ENCODE peak calls at places on chromosomes 16 and 17, in four cellular contexts. One of them, this sample, is unnamed.

GRCh38 chr17:6556121-6557039 is at the start of gene PITPNM3:
- DNase-seq in GM13977: peak; percentile 51
- DNase-seq in colonic mucosa: peak; percentile 42
- DNase-seq in activated B cell treated with CpG ODN at 0.5 μM for 24 hours: no peak
- DNase-seq in this sample: no peak

GRCh38 chr17:66571745-66572144 is 263.2 kb upstream of the CACNG5 start:
- DNase-seq in GM13977: no peak
- DNase-seq in colonic mucosa: no peak
- DNase-seq in activated B cell treated with CpG ODN at 0.5 μM for 24 hours: no peak
- DNase-seq in this sample: no peak

GRCh38 chr16:2212362-2213324 is 2.0 kb upstream of the BRICD5 start:
- DNase-seq in GM13977: no peak
- DNase-seq in colonic mucosa: no peak
- DNase-seq in activated B cell treated with CpG ODN at 0.5 μM for 24 hours: no peak
- DNase-seq in this sample: no peak

GRCh38 chr16:70601576-70602575 is 44.5 kb upstream of the IL34 start:
- DNase-seq in GM13977: no peak
- DNase-seq in colonic mucosa: no peak
- DNase-seq in activated B cell treated with CpG ODN at 0.5 μM for 24 hours: no peak
- DNase-seq in this sample: no peak

GRCh38 chr17:36920032-36921000 is 17.0 kb upstream of the LHX1 start:
- DNase-seq in GM13977: no peak
- DNase-seq in colonic mucosa: no peak
- DNase-seq in activated B cell treated with CpG ODN at 0.5 μM for 24 hours: no peak
- DNase-seq in this sample: no peak

GRCh38 chr17:16120937-16121336 is 94.4 kb downstream of the NCOR1 start:
- DNase-seq in GM13977: no peak
- DNase-seq in colonic mucosa: no peak
- DNase-seq in activated B cell treated with CpG ODN at 0.5 μM for 24 hours: no peak
- DNase-seq in this sample: no peak

GRCh38 chr17:82808006-82808405 is 31.8 kb downstream of the ZNF750 start:
- DNase-seq in GM13977: no peak
- DNase-seq in colonic mucosa: no peak
- DNase-seq in activated B cell treated with CpG ODN at 0.5 μM for 24 hours: no peak
- DNase-seq in this sample: no peak

GRCh38 chr16:74455619-74456289 is 34.5 kb upstream of the CLEC18B start:
- DNase-seq in GM13977: no peak
- DNase-seq in colonic mucosa: no peak
- DNase-seq in activated B cell treated with CpG ODN at 0.5 μM for 24 hours: no peak
- DNase-seq in this sample: no peak

GRCh38 chr17:66782866-66783265 is 52.1 kb upstream of the CACNG5 start:
- DNase-seq in GM13977: no peak
- DNase-seq in colonic mucosa: no peak
- DNase-seq in activated B cell treated with CpG ODN at 0.5 μM for 24 hours: no peak
- DNase-seq in this sample: no peak

GRCh38 chr16:1371054-1371978 is 19.6 kb downstream of the GNPTG start:
- DNase-seq in GM13977: no peak
- DNase-seq in colonic mucosa: no peak
- DNase-seq in activated B cell treated with CpG ODN at 0.5 μM for 24 hours: no peak
- DNase-seq in this sample: no peak

GRCh38 chr17:71919181-71919580 is 201.6 kb upstream of the SOX9 start:
- DNase-seq in GM13977: no peak
- DNase-seq in colonic mucosa: no peak
- DNase-seq in activated B cell treated with CpG ODN at 0.5 μM for 24 hours: no peak
- DNase-seq in this sample: no peak

GRCh38 chr17:78924481-78925151 is 571 bp downstream of the TIMP2 start:
- DNase-seq in GM13977: no peak
- DNase-seq in colonic mucosa: peak; percentile 32
- DNase-seq in activated B cell treated with CpG ODN at 0.5 μM for 24 hours: no peak
- DNase-seq in this sample: no peak

GRCh38 chr17:78716814-78717393 is 65.2 kb downstream of the CYTH1 start:
- DNase-seq in GM13977: no peak
- DNase-seq in colonic mucosa: peak; percentile 83
- DNase-seq in activated B cell treated with CpG ODN at 0.5 μM for 24 hours: no peak
- DNase-seq in this sample: no peak

GRCh38 chr16:77793417-77793816 is 5.1 kb downstream of the VAT1L start:
- DNase-seq in GM13977: no peak
- DNase-seq in colonic mucosa: no peak
- DNase-seq in activated B cell treated with CpG ODN at 0.5 μM for 24 hours: no peak
- DNase-seq in this sample: no peak

GRCh38 chr16:55655709-55656694 is at the start of gene SLC6A2:
- DNase-seq in GM13977: peak; percentile 20
- DNase-seq in colonic mucosa: no peak
- DNase-seq in activated B cell treated with CpG ODN at 0.5 μM for 24 hours: no peak
- DNase-seq in this sample: no peak

GRCh38 chr16:88922114-88922825 is 54.7 kb downstream of the CBFA2T3 start:
- DNase-seq in GM13977: no peak
- DNase-seq in colonic mucosa: peak; percentile 86
- DNase-seq in activated B cell treated with CpG ODN at 0.5 μM for 24 hours: no peak
- DNase-seq in this sample: no peak

GRCh38 chr16:85181091-85181738 is 68.9 kb upstream of the CIBAR2 start:
- DNase-seq in GM13977: no peak
- DNase-seq in colonic mucosa: no peak
- DNase-seq in activated B cell treated with CpG ODN at 0.5 μM for 24 hours: no peak
- DNase-seq in this sample: no peak

GRCh38 chr17:37039269-37039668 is 90.5 kb downstream of the AATF start:
- DNase-seq in GM13977: no peak
- DNase-seq in colonic mucosa: no peak
- DNase-seq in activated B cell treated with CpG ODN at 0.5 μM for 24 hours: no peak
- DNase-seq in this sample: no peak

GRCh38 chr17:77072670-77073069 is 68.1 kb upstream of the SEC14L1 start:
- DNase-seq in GM13977: no peak
- DNase-seq in colonic mucosa: no peak
- DNase-seq in activated B cell treated with CpG ODN at 0.5 μM for 24 hours: no peak
- DNase-seq in this sample: no peak

GRCh38 chr17:44558349-44559287 is 1.3 kb downstream of the FZD2 start:
- DNase-seq in GM13977: no peak
- DNase-seq in colonic mucosa: no peak
- DNase-seq in activated B cell treated with CpG ODN at 0.5 μM for 24 hours: no peak
- DNase-seq in this sample: no peak

GRCh38 chr16:69831212-69832123 is 69.3 kb downstream of the WWP2 start:
- DNase-seq in GM13977: no peak
- DNase-seq in colonic mucosa: no peak
- DNase-seq in activated B cell treated with CpG ODN at 0.5 μM for 24 hours: no peak
- DNase-seq in this sample: no peak

GRCh38 chr16:50001144-50001543 is 23.9 kb upstream of the CNEP1R1 start:
- DNase-seq in GM13977: no peak
- DNase-seq in colonic mucosa: no peak
- DNase-seq in activated B cell treated with CpG ODN at 0.5 μM for 24 hours: no peak
- DNase-seq in this sample: no peak

GRCh38 chr17:82226170-82226808 is 2.6 kb upstream of the SLC16A3 start:
- DNase-seq in GM13977: no peak
- DNase-seq in colonic mucosa: no peak
- DNase-seq in activated B cell treated with CpG ODN at 0.5 μM for 24 hours: no peak
- DNase-seq in this sample: no peak

GRCh38 chr17:74870512-74870911 is 2.3 kb downstream of the FDXR start:
- DNase-seq in GM13977: no peak
- DNase-seq in colonic mucosa: no peak
- DNase-seq in activated B cell treated with CpG ODN at 0.5 μM for 24 hours: no peak
- DNase-seq in this sample: no peak

GRCh38 chr17:71484546-71484945 is 636.3 kb upstream of the SOX9 start:
- DNase-seq in GM13977: no peak
- DNase-seq in colonic mucosa: no peak
- DNase-seq in activated B cell treated with CpG ODN at 0.5 μM for 24 hours: no peak
- DNase-seq in this sample: no peak

GRCh38 chr17:80125656-80126448 is 21.1 kb downstream of the EIF4A3 start:
- DNase-seq in GM13977: no peak
- DNase-seq in colonic mucosa: no peak
- DNase-seq in activated B cell treated with CpG ODN at 0.5 μM for 24 hours: no peak
- DNase-seq in this sample: no peak

GRCh38 chr17:9108166-9108565 is 86.9 kb downstream of the NTN1 start:
- DNase-seq in GM13977: no peak
- DNase-seq in colonic mucosa: no peak
- DNase-seq in activated B cell treated with CpG ODN at 0.5 μM for 24 hours: no peak
- DNase-seq in this sample: no peak

GRCh38 chr17:4503283-4504005 is 4.8 kb downstream of the SPNS2 start:
- DNase-seq in GM13977: no peak
- DNase-seq in colonic mucosa: no peak
- DNase-seq in activated B cell treated with CpG ODN at 0.5 μM for 24 hours: no peak
- DNase-seq in this sample: no peak

GRCh38 chr16:54174201-54174600 is 112.4 kb downstream of the IRX3 start:
- DNase-seq in GM13977: no peak
- DNase-seq in colonic mucosa: no peak
- DNase-seq in activated B cell treated with CpG ODN at 0.5 μM for 24 hours: no peak
- DNase-seq in this sample: no peak

GRCh38 chr17:33072421-33073175 is 81.0 kb downstream of the SPACA3 start:
- DNase-seq in GM13977: no peak
- DNase-seq in colonic mucosa: no peak
- DNase-seq in activated B cell treated with CpG ODN at 0.5 μM for 24 hours: no peak
- DNase-seq in this sample: no peak

GRCh38 chr17:157901-158300 is 20.5 kb downstream of the SCGB1C2 start:
- DNase-seq in GM13977: no peak
- DNase-seq in colonic mucosa: no peak
- DNase-seq in activated B cell treated with CpG ODN at 0.5 μM for 24 hours: no peak
- DNase-seq in this sample: no peak

GRCh38 chr17:81832608-81833159 is 407 bp downstream of the MCRIP1 start:
- DNase-seq in GM13977: peak; percentile 66
- DNase-seq in colonic mucosa: peak; percentile 40
- DNase-seq in activated B cell treated with CpG ODN at 0.5 μM for 24 hours: no peak
- DNase-seq in this sample: peak; percentile 59

GRCh38 chr17:31594416-31594815 is 202.9 kb downstream of the RAB11FIP4 start:
- DNase-seq in GM13977: no peak
- DNase-seq in colonic mucosa: no peak
- DNase-seq in activated B cell treated with CpG ODN at 0.5 μM for 24 hours: no peak
- DNase-seq in this sample: no peak

GRCh38 chr17:76107507-76107906 is 3.9 kb upstream of the EXOC7 start:
- DNase-seq in GM13977: no peak
- DNase-seq in colonic mucosa: no peak
- DNase-seq in activated B cell treated with CpG ODN at 0.5 μM for 24 hours: no peak
- DNase-seq in this sample: no peak

GRCh38 chr17:17152385-17152784 is 53.7 kb downstream of the PLD6 start:
- DNase-seq in GM13977: no peak
- DNase-seq in colonic mucosa: no peak
- DNase-seq in activated B cell treated with CpG ODN at 0.5 μM for 24 hours: no peak
- DNase-seq in this sample: no peak

DNA sequence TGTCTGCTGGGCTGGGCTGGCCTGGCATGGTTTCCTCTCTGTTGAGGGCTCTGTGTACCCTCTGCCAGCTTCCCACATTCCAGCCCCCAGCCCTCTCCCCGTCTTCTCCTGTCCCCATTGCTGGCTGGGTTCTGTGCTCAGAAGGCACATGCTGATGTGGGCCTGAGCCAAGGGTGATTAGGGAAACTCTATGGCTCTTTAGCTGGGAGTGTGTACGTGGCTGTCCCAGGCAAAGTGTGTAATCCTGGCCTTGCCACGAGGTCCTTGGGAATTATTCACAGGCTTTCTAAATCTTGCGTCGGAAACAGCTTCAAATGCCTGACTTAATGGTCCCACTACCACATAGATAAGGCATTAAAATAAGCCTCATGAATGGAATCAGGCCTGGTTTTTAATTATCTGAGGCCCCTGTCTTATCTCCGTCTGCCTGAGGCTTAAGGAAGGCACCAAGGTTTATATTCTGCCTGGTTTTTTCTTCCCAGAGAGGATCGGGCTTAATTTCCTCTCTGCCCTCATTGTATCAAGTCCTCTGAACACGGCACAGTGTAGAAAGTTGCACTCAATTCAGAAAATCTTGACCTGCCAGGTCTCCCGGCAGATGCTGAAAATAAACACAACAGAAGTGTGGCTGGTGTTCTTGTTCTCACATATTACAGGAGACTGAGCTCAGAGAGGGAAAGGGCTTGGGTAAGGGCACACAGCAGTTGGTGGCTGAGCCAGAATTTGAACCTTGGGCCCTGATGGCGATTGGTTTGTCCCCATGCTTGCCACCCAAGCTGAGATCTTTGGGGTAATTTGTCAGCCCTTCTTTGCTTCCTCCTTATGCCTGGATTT is 52.9 kb upstream of the LGALS9 start:
- DNase-seq in GM13977: peak; percentile 48
- DNase-seq in colonic mucosa: no peak
- DNase-seq in activated B cell treated with CpG ODN at 0.5 μM for 24 hours: no peak
- DNase-seq in this sample: no peak
- TF ChIP-seq CTCF in GM13977: no peak
- TF ChIP-seq CTCF in colonic mucosa: no peak
- TF ChIP-seq CTCF in activated B cell treated with CpG ODN at 0.5 μM for 24 hours: no peak
- TF ChIP-seq CTCF in this sample: no peak

DNA sequence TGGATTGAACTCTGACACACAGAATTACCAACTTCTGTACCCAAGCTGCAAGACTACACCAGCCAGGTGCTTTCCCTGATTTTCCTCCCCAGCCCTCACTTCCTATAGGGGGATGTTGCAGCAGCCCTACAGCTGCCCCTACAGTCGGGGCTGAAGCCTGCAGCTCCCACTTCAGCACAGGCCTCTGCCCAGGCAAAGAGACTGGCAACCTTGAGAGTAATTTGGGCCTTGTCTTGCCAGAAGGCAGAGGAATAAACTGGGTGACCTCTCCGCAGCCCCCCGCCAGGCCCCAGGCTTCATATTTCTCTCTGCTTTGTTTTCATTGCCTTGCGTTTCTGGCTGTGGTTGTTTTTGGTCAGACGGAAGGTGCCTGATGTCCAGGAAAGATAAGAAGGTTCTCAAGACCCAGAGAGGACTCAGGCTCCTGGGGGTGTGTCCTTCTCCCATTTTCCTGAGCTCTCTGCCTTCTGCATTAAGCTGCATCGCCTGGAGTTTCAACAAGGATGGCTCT is 32.0 kb downstream of the SLC6A4 start:
- DNase-seq in GM13977: no peak
- DNase-seq in colonic mucosa: no peak
- DNase-seq in activated B cell treated with CpG ODN at 0.5 μM for 24 hours: no peak
- DNase-seq in this sample: no peak
- TF ChIP-seq CTCF in GM13977: peak; percentile 33
- TF ChIP-seq CTCF in colonic mucosa: no peak
- TF ChIP-seq CTCF in activated B cell treated with CpG ODN at 0.5 μM for 24 hours: no peak
- TF ChIP-seq CTCF in this sample: no peak

DNA sequence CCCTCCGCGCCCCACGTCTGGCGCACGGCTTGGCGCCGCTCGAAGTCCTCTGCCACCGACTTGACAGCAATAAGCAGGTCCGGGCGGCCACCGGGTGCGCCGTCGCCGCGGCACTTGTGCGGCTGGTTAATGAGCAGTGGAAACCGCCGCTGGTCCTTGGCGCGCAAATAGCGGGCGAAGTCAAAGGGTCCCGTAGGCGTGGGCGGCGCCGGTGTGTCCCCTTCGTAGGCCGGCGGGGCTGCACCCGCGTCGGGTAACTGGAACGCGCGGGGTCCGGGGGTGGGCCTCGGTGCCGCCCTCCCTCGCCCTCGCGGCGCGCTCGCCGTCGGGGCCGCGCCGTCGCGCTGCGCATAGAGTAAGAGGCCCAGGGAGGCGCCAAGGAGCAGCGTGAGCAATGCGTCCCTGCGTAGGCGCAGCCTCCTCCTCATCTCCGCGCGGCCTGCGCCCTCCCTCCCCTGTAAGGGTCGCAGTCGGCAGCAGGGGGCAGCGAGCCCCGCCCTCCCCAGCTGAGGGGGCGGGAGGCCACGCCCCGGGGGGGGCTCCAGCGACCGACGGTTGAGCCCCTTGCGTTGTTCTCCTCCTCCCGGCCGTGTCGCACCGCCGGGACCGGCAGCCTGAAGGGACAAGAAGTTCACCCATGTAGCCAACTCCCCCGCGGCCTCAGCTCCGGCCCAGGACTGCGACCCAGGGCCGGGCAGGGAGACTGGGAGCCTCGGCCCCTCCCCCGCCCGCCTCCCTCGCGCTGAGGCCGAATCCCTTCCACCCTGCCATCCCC is 553 bp downstream of the B3GNT9 start:
- DNase-seq in GM13977: peak; percentile 86
- DNase-seq in colonic mucosa: peak; percentile 47
- DNase-seq in activated B cell treated with CpG ODN at 0.5 μM for 24 hours: no peak
- DNase-seq in this sample: no peak
- TF ChIP-seq CTCF in GM13977: peak; percentile 16
- TF ChIP-seq CTCF in colonic mucosa: no peak
- TF ChIP-seq CTCF in activated B cell treated with CpG ODN at 0.5 μM for 24 hours: no peak
- TF ChIP-seq CTCF in this sample: no peak

GRCh38 chr17:61351745-61352407 is 47.8 kb upstream of the TBX2 start:
- DNase-seq in GM13977: no peak
- DNase-seq in colonic mucosa: no peak
- DNase-seq in activated B cell treated with CpG ODN at 0.5 μM for 24 hours: no peak
- DNase-seq in this sample: no peak
- TF ChIP-seq CTCF in GM13977: no peak
- TF ChIP-seq CTCF in colonic mucosa: no peak
- TF ChIP-seq CTCF in activated B cell treated with CpG ODN at 0.5 μM for 24 hours: no peak
- TF ChIP-seq CTCF in this sample: no peak